ENCODE peak calls at places on chromosome 4, in four cellular contexts. One of them, this sample, is unnamed.
A peak's percentile ranks its signal among the peaks of the same experiment; 100 is the strongest.

GRCh38 chr4:186820371-186820990 is 96.8 kb upstream of the FAT1 start:
- DNase-seq in GM23338: no peak
- DNase-seq in GM23248: peak; percentile 42
- DNase-seq in K562: no peak
- DNase-seq in this sample: no peak

GRCh38 chr4:129264008-129264657 is 168.2 kb downstream of the C4orf33 start:
- DNase-seq in GM23338: no peak
- DNase-seq in GM23248: no peak
- DNase-seq in K562: no peak
- DNase-seq in this sample: peak; percentile 70

GRCh38 chr4:127975121-127975770 is 10.0 kb downstream of the ABHD18 start:
- DNase-seq in K562: no peak
- DNase-seq in GM23338: no peak
- DNase-seq in GM23248: no peak
- DNase-seq in this sample: no peak

GRCh38 chr4:82710202-82710929 is 88.2 kb downstream of the SCD5 start:
- DNase-seq in K562: no peak
- DNase-seq in GM23338: peak; percentile 28
- DNase-seq in GM23248: peak; percentile 9
- DNase-seq in this sample: no peak

GRCh38 chr4:183987529-183987946 is 82.4 kb downstream of the STOX2 start:
- DNase-seq in GM23248: peak; percentile 94
- DNase-seq in K562: no peak
- DNase-seq in GM23338: peak; percentile 39
- DNase-seq in this sample: no peak

GRCh38 chr4:26204911-26205368 is 115.9 kb upstream of the RBPJ start:
- DNase-seq in GM23248: no peak
- DNase-seq in GM23338: peak; percentile 41
- DNase-seq in K562: no peak
- DNase-seq in this sample: no peak

GRCh38 chr4:78247541-78248285 is 190.6 kb downstream of the FRAS1 start:
- DNase-seq in K562: no peak
- DNase-seq in GM23338: no peak
- DNase-seq in GM23248: no peak
- DNase-seq in this sample: no peak

GRCh38 chr4:177728361-177729152 is 286.3 kb upstream of the AGA start:
- DNase-seq in K562: no peak
- DNase-seq in GM23338: peak; percentile 2
- DNase-seq in GM23248: peak; percentile 1
- DNase-seq in this sample: no peak

GRCh38 chr4:53196872-53197759 is 168.7 kb downstream of the SCFD2 start:
- DNase-seq in K562: peak; percentile 49
- DNase-seq in GM23248: peak; percentile 80
- DNase-seq in GM23338: peak; percentile 85
- DNase-seq in this sample: peak; percentile 71

GRCh38 chr4:102169345-102169744 is 175.9 kb downstream of the SLC39A8 start:
- DNase-seq in GM23248: peak; percentile 3
- DNase-seq in K562: no peak
- DNase-seq in GM23338: peak; percentile 52
- DNase-seq in this sample: no peak

GRCh38 chr4:137608085-137608484 is 75.8 kb upstream of the PCDH18 start:
- DNase-seq in GM23248: no peak
- DNase-seq in GM23338: peak; percentile 34
- DNase-seq in K562: no peak
- DNase-seq in this sample: no peak

GRCh38 chr4:124181045-124181444 is 531.5 kb downstream of the ANKRD50 start:
- DNase-seq in K562: no peak
- DNase-seq in GM23248: peak; percentile 6
- DNase-seq in GM23338: no peak
- DNase-seq in this sample: no peak

GRCh38 chr4:163895369-163896005 is 401.0 kb downstream of the TMA16 start:
- DNase-seq in K562: no peak
- DNase-seq in GM23248: no peak
- DNase-seq in GM23338: no peak
- DNase-seq in this sample: no peak

GRCh38 chr4:107689912-107690587 is 30.0 kb downstream of the PAPSS1 start:
- DNase-seq in GM23248: peak; percentile 94
- DNase-seq in GM23338: no peak
- DNase-seq in K562: no peak
- DNase-seq in this sample: no peak

GRCh38 chr4:142818009-142818408 is 28.1 kb downstream of the INPP4B start:
- DNase-seq in GM23248: peak; percentile 47
- DNase-seq in GM23338: no peak
- DNase-seq in K562: no peak
- DNase-seq in this sample: no peak

GRCh38 chr4:71456841-71457240 is 118.0 kb downstream of the SLC4A4 start:
- DNase-seq in GM23338: no peak
- DNase-seq in K562: no peak
- DNase-seq in GM23248: peak; percentile 97
- DNase-seq in this sample: no peak

GRCh38 chr4:9867746-9868425 is 86.5 kb downstream of the DRD5 start:
- DNase-seq in GM23248: no peak
- DNase-seq in GM23338: no peak
- DNase-seq in K562: no peak
- DNase-seq in this sample: no peak

GRCh38 chr4:189656551-189657165 is 284.0 kb upstream of the FRG1 start:
- DNase-seq in GM23338: no peak
- DNase-seq in GM23248: no peak
- DNase-seq in K562: no peak
- DNase-seq in this sample: no peak

GRCh38 chr4:85867281-85867680 is 392.3 kb downstream of the ARHGAP24 start:
- DNase-seq in GM23248: peak; percentile 61
- DNase-seq in GM23338: no peak
- DNase-seq in K562: no peak
- DNase-seq in this sample: no peak

GRCh38 chr4:14233126-14233525 is 605.6 kb upstream of the BOD1L1 start:
- DNase-seq in GM23338: no peak
- DNase-seq in GM23248: no peak
- DNase-seq in K562: no peak
- DNase-seq in this sample: no peak

GRCh38 chr4:2302387-2303119 is 40.6 kb upstream of the MXD4 start:
- DNase-seq in GM23338: no peak
- DNase-seq in K562: no peak
- DNase-seq in GM23248: no peak
- DNase-seq in this sample: no peak

GRCh38 chr4:119490335-119490734 is 138.3 kb downstream of the PDE5A start:
- DNase-seq in GM23248: peak; percentile 26
- DNase-seq in GM23338: peak; percentile 68
- DNase-seq in K562: no peak
- DNase-seq in this sample: no peak

GRCh38 chr4:16663722-16664121 is 234.7 kb downstream of the LDB2 start:
- DNase-seq in GM23248: peak; percentile 47
- DNase-seq in K562: no peak
- DNase-seq in GM23338: no peak
- DNase-seq in this sample: no peak

GRCh38 chr4:86831262-86832090 is 17.7 kb downstream of the SLC10A6 start:
- DNase-seq in GM23338: no peak
- DNase-seq in K562: no peak
- DNase-seq in GM23248: peak; percentile 97
- DNase-seq in this sample: no peak

DNA sequence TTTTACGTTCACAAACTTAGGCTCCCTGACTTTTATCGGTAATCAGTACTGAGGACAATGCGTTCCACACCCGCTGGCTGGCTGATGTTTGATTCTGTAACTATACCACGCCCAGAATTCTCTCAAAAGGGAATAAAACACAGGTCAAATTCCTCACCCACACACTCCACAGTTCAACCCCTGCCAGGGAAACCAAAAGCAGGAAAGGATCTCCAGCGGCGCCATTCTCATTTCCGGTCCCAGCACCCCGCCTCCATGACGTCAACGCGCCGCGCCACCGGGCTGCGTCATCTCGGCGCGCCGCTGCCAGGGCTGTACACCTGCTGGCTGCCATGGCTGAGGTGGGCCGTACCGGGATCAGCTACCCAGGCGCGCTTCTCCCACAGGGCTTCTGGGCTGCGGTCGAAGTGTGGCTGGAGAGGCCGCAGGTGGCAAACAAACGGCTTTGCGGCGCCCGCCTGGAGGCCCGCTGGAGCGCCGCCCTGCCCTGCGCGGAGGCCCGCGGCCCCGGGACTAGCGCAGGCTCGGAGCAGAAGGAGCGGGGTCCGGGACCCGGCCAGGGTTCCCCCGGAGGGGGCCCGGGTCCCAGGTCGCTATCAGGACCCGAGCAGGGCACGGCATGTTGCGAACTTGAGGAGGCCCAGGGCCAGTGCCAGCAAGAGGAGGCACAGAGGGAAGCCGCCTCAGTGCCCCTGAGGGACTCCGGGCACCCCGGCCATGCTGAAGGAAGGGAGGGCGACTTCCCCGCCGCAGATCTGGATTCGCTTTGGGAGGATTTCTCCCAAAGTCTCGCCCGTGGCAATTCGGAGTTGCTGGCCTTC is at the start of the genes ACOX3 and TRMT44:
- DNase-seq in GM23338: peak; percentile 92
- DNase-seq in GM23248: peak; percentile 93
- DNase-seq in K562: peak; percentile 90
- DNase-seq in this sample: peak; percentile 87
- TF ChIP-seq EZH2 in GM23338: no peak
- TF ChIP-seq EZH2 in GM23248: no peak
- TF ChIP-seq EZH2 in K562: no peak
- TF ChIP-seq EZH2 in this sample: no peak

GRCh38 chr4:81213671-81214070 is 1.4 kb downstream of the PRKG2 start:
- DNase-seq in K562: no peak
- DNase-seq in GM23248: peak; percentile 68
- DNase-seq in GM23338: no peak
- DNase-seq in this sample: no peak

GRCh38 chr4:81215936-81216335 is 914 bp upstream of the PRKG2 start:
- DNase-seq in GM23248: no peak
- DNase-seq in K562: no peak
- DNase-seq in GM23338: no peak
- DNase-seq in this sample: no peak

GRCh38 chr4:81215219-81215892 is at the start of gene PRKG2:
- DNase-seq in GM23248: peak; percentile 64
- DNase-seq in K562: no peak
- DNase-seq in GM23338: peak; percentile 52
- DNase-seq in this sample: no peak

GRCh38 chr4:81214144-81214517 is 891 bp downstream of the PRKG2 start:
- DNase-seq in K562: no peak
- DNase-seq in GM23248: peak; percentile 46
- DNase-seq in GM23338: no peak
- DNase-seq in this sample: no peak

DNA sequence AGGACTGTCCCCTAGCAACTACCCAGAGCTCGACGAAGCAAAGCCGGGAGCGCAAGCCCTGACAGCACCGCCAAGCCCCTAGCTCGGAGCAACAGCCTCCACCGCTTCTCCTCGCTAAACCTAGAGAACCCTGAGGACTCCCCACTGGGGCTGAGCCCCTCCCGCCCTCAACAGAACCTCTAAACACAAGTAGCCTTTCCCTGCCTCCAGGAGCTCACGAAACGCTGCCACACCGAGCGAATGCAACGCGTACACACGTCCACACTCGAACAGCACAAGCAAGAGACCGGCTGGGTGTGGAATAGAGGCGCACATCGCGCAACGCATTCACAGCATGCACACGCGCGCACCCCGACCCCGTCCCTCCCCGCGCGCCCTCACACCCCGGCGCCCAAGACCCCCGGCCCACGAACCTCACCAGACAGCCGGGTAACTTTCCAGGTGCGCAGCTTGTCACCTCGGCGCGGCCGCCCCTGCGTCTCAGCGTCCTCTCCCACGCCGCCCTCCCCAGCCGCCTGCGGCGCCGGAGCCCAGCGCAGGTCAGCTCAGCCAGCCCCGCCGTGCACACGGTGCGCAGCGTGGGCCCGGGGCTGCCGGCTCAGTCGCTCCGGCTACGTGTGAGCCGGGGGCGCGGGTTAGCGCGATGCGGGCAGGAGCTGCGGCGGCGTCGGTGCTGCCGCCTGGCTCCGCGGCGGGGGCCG is 354 bp downstream of the PRKG2 start:
- DNase-seq in GM23338: peak; percentile 78
- DNase-seq in K562: no peak
- DNase-seq in GM23248: peak; percentile 69
- DNase-seq in this sample: no peak
- TF ChIP-seq EZH2 in GM23338: no peak
- TF ChIP-seq EZH2 in K562: no peak
- TF ChIP-seq EZH2 in GM23248: no peak
- TF ChIP-seq EZH2 in this sample: no peak

DNA sequence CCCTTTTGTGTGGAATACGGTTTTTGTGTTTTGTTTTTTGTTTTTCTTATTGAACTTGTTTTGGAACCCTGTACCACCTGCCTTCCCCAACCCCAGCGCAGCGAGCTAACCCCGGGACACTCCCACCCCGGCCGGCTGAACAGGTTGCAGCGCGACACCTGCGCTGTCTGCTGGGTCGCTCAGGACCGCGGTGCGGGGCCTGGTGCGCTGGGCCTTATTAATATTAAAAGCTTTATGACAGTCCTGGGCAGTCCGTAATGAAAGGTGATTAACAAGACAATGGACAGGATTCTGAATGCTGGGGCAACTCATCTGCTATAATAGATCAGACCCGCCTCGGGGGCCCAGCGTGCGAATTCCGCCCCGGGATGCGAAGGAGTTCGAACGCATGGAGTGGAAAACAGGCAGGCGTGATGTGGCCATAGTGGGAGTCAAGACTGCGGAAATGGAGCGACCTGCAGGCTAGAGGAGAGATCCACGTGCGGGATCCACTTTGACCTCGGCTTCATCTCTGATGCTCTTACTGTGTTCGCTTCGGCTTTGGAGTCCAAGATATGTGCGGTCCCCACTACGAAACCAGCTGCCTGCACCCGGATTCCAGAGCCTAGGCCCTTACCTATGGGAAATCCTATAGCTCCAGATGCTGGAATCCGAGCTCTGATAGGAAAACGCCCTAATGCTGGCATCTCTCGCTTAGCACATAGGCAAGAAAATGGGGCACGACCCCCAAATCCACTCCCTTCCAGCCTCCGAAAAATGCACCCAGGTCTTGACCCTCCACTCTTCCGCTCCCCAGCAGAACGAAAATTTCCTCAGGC is 69.0 kb upstream of the TMEM33 start:
- DNase-seq in K562: no peak
- DNase-seq in GM23248: no peak
- DNase-seq in GM23338: peak; percentile 58
- DNase-seq in this sample: no peak
- TF ChIP-seq EZH2 in K562: no peak
- TF ChIP-seq EZH2 in GM23248: peak; percentile 52
- TF ChIP-seq EZH2 in GM23338: peak; percentile 88
- TF ChIP-seq EZH2 in this sample: no peak

DNA sequence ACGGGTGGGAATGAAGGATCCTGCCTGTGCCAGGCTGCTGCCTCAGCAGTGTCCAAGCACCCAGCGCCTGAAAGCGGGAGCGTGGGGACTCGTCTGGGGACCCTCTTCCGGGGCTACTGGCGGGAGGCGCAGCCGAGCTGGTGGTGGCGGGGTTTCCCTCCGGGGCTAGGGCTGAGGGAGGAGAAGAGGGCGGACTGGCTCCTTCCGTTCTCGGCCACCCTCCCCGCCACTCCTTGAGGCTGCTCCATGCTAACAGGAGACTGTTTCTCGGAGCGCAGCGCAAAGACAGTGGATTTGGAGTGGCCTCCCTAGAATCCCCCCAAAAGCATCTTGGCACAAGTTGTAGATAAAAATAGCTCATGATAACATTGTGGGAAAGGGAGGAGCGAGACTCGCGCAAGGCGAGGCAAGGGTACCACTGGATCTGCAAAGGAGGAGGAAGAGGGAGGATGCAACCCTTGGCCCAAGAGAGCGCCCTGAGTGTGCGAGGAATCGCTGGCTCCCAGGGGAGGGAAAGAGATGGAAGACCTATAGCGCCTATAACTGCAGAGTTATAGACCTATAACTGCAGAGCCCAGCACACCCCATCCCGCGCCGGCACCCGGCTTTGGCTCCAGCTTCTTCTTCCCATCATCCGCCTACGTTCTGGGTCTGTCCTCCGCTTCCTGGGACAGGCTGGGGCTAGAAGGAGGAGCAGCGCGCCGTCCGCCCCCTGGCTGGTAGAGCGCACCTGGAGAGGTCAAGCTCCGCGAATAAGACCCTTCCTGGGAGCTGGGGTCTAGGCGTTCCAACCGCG is 1.3 kb downstream of the HS3ST1 start:
- DNase-seq in GM23338: peak; percentile 57
- DNase-seq in K562: no peak
- DNase-seq in GM23248: no peak
- DNase-seq in this sample: no peak
- TF ChIP-seq EZH2 in GM23338: no peak
- TF ChIP-seq EZH2 in K562: no peak
- TF ChIP-seq EZH2 in GM23248: no peak
- TF ChIP-seq EZH2 in this sample: no peak

This sample was measured in MM.1S.